ENCODE peak calls at places on chromosome 21, in four cellular contexts. B is H1, Z is K562, G is HepG2. I is an unnamed sample.

GRCh38 chr21:44370771-44371410 is 17.5 kb downstream of the TRPM2 start:
- DNase-seq in B (no peak), Z (no peak), G (no peak), I (no peak)

GRCh38 chr21:31459457-31459856 is 115.4 kb upstream of the TIAM1 start:
- DNase-seq in B (no peak), Z (peak; percentile 41), G (no peak), I (peak; percentile 33)

GRCh38 chr21:41199588-41199987 is 31.6 kb downstream of the BACE2 start:
- DNase-seq in B (no peak), Z (no peak), G (no peak), I (no peak)

GRCh38 chr21:16851054-16851453 is 661.8 kb upstream of the CXADR start:
- DNase-seq in B (no peak), Z (peak; percentile 4), G (peak; percentile 1), I (no peak)

GRCh38 chr21:26846036-26846931 is 1.1 kb upstream of the ADAMTS1 start:
- DNase-seq in B (peak; percentile 76), Z (no peak), G (no peak), I (peak; percentile 31)

GRCh38 chr21:16279658-16280581 is 550.1 kb downstream of the USP25 start:
- DNase-seq in B (peak; percentile 49), Z (no peak), G (no peak), I (no peak)

GRCh38 chr21:27647921-27648320 is 681.0 kb upstream of the ADAMTS5 start:
- DNase-seq in B (no peak), Z (no peak), G (no peak), I (no peak)

GRCh38 chr21:28773036-28773435 is 219.6 kb downstream of the LTN1 start:
- DNase-seq in B (no peak), Z (no peak), G (no peak), I (no peak)

GRCh38 chr21:36661511-36662309 is 37.2 kb upstream of the SIM2 start:
- DNase-seq in B (no peak), Z (peak; percentile 35), G (peak; percentile 96), I (peak; percentile 54)

GRCh38 chr21:28334407-28334806 is 658.3 kb downstream of the LTN1 start:
- DNase-seq in B (no peak), Z (no peak), G (no peak), I (no peak)

GRCh38 chr21:37555672-37556261 is 189.2 kb downstream of the DYRK1A start:
- DNase-seq in B (no peak), Z (peak; percentile 45), G (no peak), I (no peak)

GRCh38 chr21:38454161-38454560 is 44.1 kb downstream of the ERG start:
- DNase-seq in B (no peak), Z (no peak), G (no peak), I (no peak)

GRCh38 chr21:38506606-38507331 is 8.5 kb upstream of the ERG start:
- DNase-seq in B (no peak), Z (no peak), G (no peak), I (no peak)

GRCh38 chr21:15063081-15063820 is 1.5 kb downstream of the NRIP1 start:
- DNase-seq in B (no peak), Z (no peak), G (peak; percentile 29), I (no peak)

GRCh38 chr21:26385721-26386120 is 187.4 kb downstream of the CYYR1 start:
- DNase-seq in B (no peak), Z (no peak), G (no peak), I (no peak)

GRCh38 chr21:45558044-45558721 is 15.9 kb upstream of the SLC19A1 start:
- DNase-seq in B (no peak), Z (no peak), G (no peak), I (no peak)
- TF ChIP-seq PHF8 in B (no peak), Z (no peak), G (no peak), I (no peak)

GRCh38 chr21:34913786-34914185 is 135.3 kb downstream of the RUNX1 start:
- DNase-seq in B (no peak), Z (no peak), G (no peak), I (no peak)

GRCh38 chr21:34912022-34912933 is 136.8 kb downstream of the RUNX1 start:
- DNase-seq in B (no peak), Z (no peak), G (no peak), I (no peak)

GRCh38 chr21:34916446-34916845 is 132.7 kb downstream of the RUNX1 start:
- DNase-seq in B (no peak), Z (no peak), G (no peak), I (no peak)

GRCh38 chr21:34914239-34914638 is 134.9 kb downstream of the RUNX1 start:
- DNase-seq in B (no peak), Z (no peak), G (no peak), I (no peak)

DNA sequence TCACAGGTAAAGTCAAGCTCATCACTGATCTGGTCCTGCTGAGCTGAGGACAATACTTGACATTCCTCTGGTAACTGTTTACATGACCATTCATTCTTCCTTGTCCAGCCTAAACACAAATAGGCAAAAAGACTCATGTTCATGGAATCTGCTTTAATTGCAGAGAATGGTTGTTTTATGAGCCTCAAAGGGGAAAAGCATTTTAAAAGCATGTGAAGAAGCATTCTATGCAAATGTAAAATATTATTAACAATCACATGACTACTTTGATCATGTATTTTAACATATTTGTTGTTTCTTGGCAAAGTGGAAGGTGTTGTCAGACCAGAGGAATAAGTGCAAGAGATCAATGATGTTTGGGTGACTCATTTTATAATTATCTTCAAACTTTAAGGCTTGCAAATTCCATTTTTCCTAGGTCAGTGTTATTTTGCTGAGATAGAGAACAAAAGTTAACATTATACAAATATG is 133.7 kb downstream of the RUNX1 start:
- DNase-seq in B (no peak), Z (no peak), G (no peak), I (no peak)
- TF ChIP-seq KDM1A in B (no peak), Z (no peak), G (no peak), I (no peak)

GRCh38 chr21:42384999-42385398 is 10.9 kb downstream of the TMPRSS3 start:
- DNase-seq in B (no peak), Z (no peak), G (no peak), I (no peak)
- TF ChIP-seq PHF8 in B (no peak), Z (no peak), G (no peak), I (no peak)

DNA sequence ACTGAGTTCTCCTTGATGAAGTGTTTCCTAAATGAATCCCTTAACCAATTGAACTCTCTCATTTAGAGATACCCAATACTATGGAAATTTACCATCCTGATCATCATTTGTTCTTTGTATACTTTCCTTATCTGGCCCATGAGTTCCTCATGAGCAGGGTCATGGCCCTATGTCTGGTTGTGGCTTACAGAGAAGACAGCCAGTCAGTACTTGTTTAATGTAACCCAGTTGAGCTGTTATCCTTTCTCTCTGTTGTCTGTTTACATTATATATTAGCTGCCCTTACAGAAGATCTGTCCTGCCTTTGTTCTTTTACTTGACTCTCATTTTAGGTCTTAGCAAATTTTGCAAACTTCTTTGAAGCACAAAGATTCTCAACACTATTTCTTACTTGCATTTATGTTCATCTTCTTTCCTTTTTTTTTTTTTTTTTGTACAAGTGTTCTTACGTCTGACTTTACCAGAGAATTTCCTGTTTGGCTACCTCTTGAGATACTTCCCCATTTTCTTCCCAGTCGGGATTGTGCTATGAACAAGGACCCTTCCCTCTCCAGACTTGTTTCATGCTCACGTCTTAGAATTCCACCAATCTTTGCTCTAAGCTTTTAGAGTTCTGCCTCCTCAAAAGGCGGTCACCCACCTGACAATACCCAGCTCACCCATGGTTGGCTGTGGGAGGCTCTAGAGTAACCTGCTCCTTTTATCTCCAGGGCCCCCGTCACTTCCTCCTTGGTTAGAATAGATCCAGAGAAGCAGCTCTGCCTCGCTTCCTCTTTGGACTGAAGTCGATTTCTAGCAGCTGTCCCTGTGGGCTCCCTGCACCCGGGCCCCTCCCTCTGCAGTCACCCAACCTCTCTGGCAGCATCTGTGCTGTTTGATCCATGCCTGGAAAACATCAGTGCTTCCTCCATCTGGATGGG is 53.6 kb upstream of the RUNX1 start:
- DNase-seq in B (no peak), Z (peak; percentile 40), G (peak; percentile 48), I (no peak)
- TF ChIP-seq KDM1A in B (no peak), Z (no peak), G (no peak), I (no peak)

I was measured in A549.